ENCODE peak calls at places on chromosomes 6 and 20, in seven cellular contexts. One of them, this sample, is unnamed.

GRCh38 chr6:6002809-6003333 is 3.9 kb downstream of the NRN1 start:
- DNase-seq in A673: no peak
- DNase-seq in HepG2: no peak
- DNase-seq in endothelial cell of umbilical vein: no peak
- DNase-seq in esophagus squamous epithelium: no peak
- DNase-seq in fibroblast of lung: no peak
- DNase-seq in tibial artery: no peak
- DNase-seq in this sample: no peak

GRCh38 chr6:103674790-103675189 is 1184.9 kb downstream of the HACE1 start:
- DNase-seq in fibroblast of lung: no peak
- DNase-seq in A673: no peak
- DNase-seq in esophagus squamous epithelium: no peak
- DNase-seq in endothelial cell of umbilical vein: no peak
- DNase-seq in tibial artery: no peak
- DNase-seq in HepG2: no peak
- DNase-seq in this sample: no peak

GRCh38 chr6:45677381-45677992 is 299.8 kb upstream of the SUPT3H start:
- DNase-seq in fibroblast of lung: peak
- DNase-seq in A673: peak
- DNase-seq in HepG2: no peak
- DNase-seq in esophagus squamous epithelium: no peak
- DNase-seq in tibial artery: peak
- DNase-seq in endothelial cell of umbilical vein: peak
- DNase-seq in this sample: peak

GRCh38 chr6:30171677-30172471 is 8.5 kb downstream of the TRIM15 start:
- DNase-seq in A673: no peak
- DNase-seq in fibroblast of lung: peak
- DNase-seq in tibial artery: no peak
- DNase-seq in esophagus squamous epithelium: no peak
- DNase-seq in HepG2: no peak
- DNase-seq in endothelial cell of umbilical vein: no peak
- DNase-seq in this sample: no peak

GRCh38 chr6:2977799-2978558 is 6.6 kb upstream of the SERPINB6 start:
- DNase-seq in A673: no peak
- DNase-seq in tibial artery: no peak
- DNase-seq in HepG2: no peak
- DNase-seq in endothelial cell of umbilical vein: no peak
- DNase-seq in esophagus squamous epithelium: no peak
- DNase-seq in fibroblast of lung: no peak
- DNase-seq in this sample: no peak

GRCh38 chr20:44643596-44644383 is 7.7 kb downstream of the ADA start:
- DNase-seq in fibroblast of lung: peak
- DNase-seq in tibial artery: peak
- DNase-seq in HepG2: peak
- DNase-seq in endothelial cell of umbilical vein: peak
- DNase-seq in esophagus squamous epithelium: no peak
- DNase-seq in A673: peak
- DNase-seq in this sample: peak

GRCh38 chr6:6793388-6794250 is 205.1 kb downstream of the LY86 start:
- DNase-seq in A673: no peak
- DNase-seq in esophagus squamous epithelium: no peak
- DNase-seq in fibroblast of lung: no peak
- DNase-seq in endothelial cell of umbilical vein: no peak
- DNase-seq in HepG2: no peak
- DNase-seq in tibial artery: no peak
- DNase-seq in this sample: no peak

GRCh38 chr6:107132330-107132954 is 17.1 kb upstream of the BEND3 start:
- DNase-seq in fibroblast of lung: peak
- DNase-seq in esophagus squamous epithelium: no peak
- DNase-seq in HepG2: peak
- DNase-seq in tibial artery: no peak
- DNase-seq in endothelial cell of umbilical vein: peak
- DNase-seq in A673: peak
- DNase-seq in this sample: peak

GRCh38 chr6:167825059-167825758 is 1.5 kb upstream of the AFDN start:
- DNase-seq in HepG2: no peak
- DNase-seq in endothelial cell of umbilical vein: no peak
- DNase-seq in A673: peak
- DNase-seq in fibroblast of lung: no peak
- DNase-seq in esophagus squamous epithelium: no peak
- DNase-seq in tibial artery: no peak
- DNase-seq in this sample: no peak

GRCh38 chr6:38638941-38639497 is 710 bp downstream of the BTBD9 start:
- DNase-seq in endothelial cell of umbilical vein: peak
- DNase-seq in esophagus squamous epithelium: peak
- DNase-seq in tibial artery: peak
- DNase-seq in HepG2: peak
- DNase-seq in fibroblast of lung: peak
- DNase-seq in A673: no peak
- DNase-seq in this sample: peak

GRCh38 chr6:109720336-109720735 is 29.2 kb downstream of the FIG4 start:
- DNase-seq in HepG2: no peak
- DNase-seq in esophagus squamous epithelium: no peak
- DNase-seq in endothelial cell of umbilical vein: no peak
- DNase-seq in fibroblast of lung: no peak
- DNase-seq in tibial artery: no peak
- DNase-seq in A673: no peak
- DNase-seq in this sample: no peak

DNA sequence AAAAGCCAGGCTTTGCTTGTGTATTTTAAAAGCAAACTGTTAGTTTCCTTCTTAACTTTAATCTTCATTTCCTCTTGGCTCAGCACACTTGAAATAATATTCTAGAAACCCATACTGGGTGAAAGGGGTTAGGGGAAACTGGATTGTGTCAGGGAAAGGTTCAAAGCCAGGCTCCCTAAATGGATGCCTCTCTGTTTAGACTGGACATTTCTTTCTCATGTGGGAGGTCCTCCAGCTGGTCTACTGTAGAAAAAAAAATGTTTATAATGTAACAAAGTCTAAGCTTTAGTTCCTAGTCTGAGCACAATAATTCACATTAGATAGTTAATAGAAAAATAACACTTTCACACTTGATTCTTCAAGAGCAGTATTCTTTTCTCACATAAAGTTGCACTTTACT is 89.0 kb upstream of the AKIRIN2 start:
- DNase-seq in esophagus squamous epithelium: no peak
- DNase-seq in tibial artery: no peak
- DNase-seq in fibroblast of lung: no peak
- DNase-seq in A673: no peak
- DNase-seq in HepG2: no peak
- DNase-seq in endothelial cell of umbilical vein: no peak
- DNase-seq in this sample: no peak
- H3K27ac ChIP-seq in esophagus squamous epithelium: no peak
- H3K27ac ChIP-seq in tibial artery: no peak
- H3K27ac ChIP-seq in fibroblast of lung: no peak
- H3K27ac ChIP-seq in A673: no peak
- H3K27ac ChIP-seq in HepG2: peak
- H3K27ac ChIP-seq in endothelial cell of umbilical vein: no peak
- H3K27ac ChIP-seq in this sample: no peak

GRCh38 chr20:51122931-51123658 is 100.2 kb upstream of the KCNG1 start:
- DNase-seq in endothelial cell of umbilical vein: no peak
- DNase-seq in fibroblast of lung: no peak
- DNase-seq in HepG2: no peak
- DNase-seq in A673: no peak
- DNase-seq in esophagus squamous epithelium: no peak
- DNase-seq in tibial artery: no peak
- DNase-seq in this sample: no peak
- H3K27ac ChIP-seq in endothelial cell of umbilical vein: no peak
- H3K27ac ChIP-seq in fibroblast of lung: no peak
- H3K27ac ChIP-seq in HepG2: no peak
- H3K27ac ChIP-seq in A673: no peak
- H3K27ac ChIP-seq in esophagus squamous epithelium: peak
- H3K27ac ChIP-seq in tibial artery: no peak
- H3K27ac ChIP-seq in this sample: no peak

GRCh38 chr6:144036064-144036873 is 28.2 kb upstream of the PLAGL1 start:
- DNase-seq in tibial artery: peak
- DNase-seq in A673: peak
- DNase-seq in esophagus squamous epithelium: no peak
- DNase-seq in HepG2: peak
- DNase-seq in fibroblast of lung: peak
- DNase-seq in endothelial cell of umbilical vein: peak
- DNase-seq in this sample: no peak
- H3K27ac ChIP-seq in tibial artery: peak
- H3K27ac ChIP-seq in A673: no peak
- H3K27ac ChIP-seq in esophagus squamous epithelium: peak
- H3K27ac ChIP-seq in HepG2: no peak
- H3K27ac ChIP-seq in fibroblast of lung: no peak
- H3K27ac ChIP-seq in endothelial cell of umbilical vein: no peak
- H3K27ac ChIP-seq in this sample: no peak

GRCh38 chr20:50535162-50535561 is 25.0 kb downstream of the PTPN1 start:
- DNase-seq in tibial artery: no peak
- DNase-seq in esophagus squamous epithelium: no peak
- DNase-seq in HepG2: no peak
- DNase-seq in fibroblast of lung: no peak
- DNase-seq in endothelial cell of umbilical vein: no peak
- DNase-seq in A673: no peak
- DNase-seq in this sample: no peak
- H3K27ac ChIP-seq in tibial artery: no peak
- H3K27ac ChIP-seq in esophagus squamous epithelium: peak
- H3K27ac ChIP-seq in HepG2: no peak
- H3K27ac ChIP-seq in fibroblast of lung: peak
- H3K27ac ChIP-seq in endothelial cell of umbilical vein: no peak
- H3K27ac ChIP-seq in A673: peak
- H3K27ac ChIP-seq in this sample: no peak

GRCh38 chr6:105019285-105019684 is 62.4 kb downstream of the LIN28B start:
- DNase-seq in endothelial cell of umbilical vein: no peak
- DNase-seq in esophagus squamous epithelium: no peak
- DNase-seq in fibroblast of lung: no peak
- DNase-seq in A673: no peak
- DNase-seq in HepG2: no peak
- DNase-seq in tibial artery: no peak
- DNase-seq in this sample: no peak

GRCh38 chr6:105024803-105025202 is 67.9 kb downstream of the LIN28B start:
- DNase-seq in A673: no peak
- DNase-seq in fibroblast of lung: peak
- DNase-seq in endothelial cell of umbilical vein: no peak
- DNase-seq in esophagus squamous epithelium: no peak
- DNase-seq in tibial artery: no peak
- DNase-seq in HepG2: no peak
- DNase-seq in this sample: no peak

GRCh38 chr6:105021399-105021798 is 64.5 kb downstream of the LIN28B start:
- DNase-seq in HepG2: no peak
- DNase-seq in endothelial cell of umbilical vein: no peak
- DNase-seq in fibroblast of lung: no peak
- DNase-seq in esophagus squamous epithelium: no peak
- DNase-seq in tibial artery: no peak
- DNase-seq in A673: no peak
- DNase-seq in this sample: no peak

DNA sequence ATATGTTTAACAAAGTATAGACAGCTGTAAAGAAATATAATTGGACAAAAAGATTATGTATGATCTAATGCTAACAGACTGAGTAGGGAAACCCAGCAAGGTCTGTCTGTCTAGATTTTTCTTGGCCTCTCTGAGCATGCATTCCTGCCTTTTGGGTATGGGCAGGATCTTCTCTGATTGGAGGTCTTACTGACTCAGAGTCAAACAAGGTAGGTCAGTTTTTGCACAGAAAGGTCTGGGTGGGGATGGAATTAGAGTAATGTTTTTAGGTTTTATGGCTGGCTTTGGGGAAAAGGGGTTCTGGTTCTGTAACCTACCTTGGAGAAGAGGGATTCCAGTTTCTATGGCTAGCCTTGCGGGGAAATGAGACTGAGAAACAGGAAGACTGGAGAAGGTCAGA is 65.5 kb downstream of the LIN28B start:
- DNase-seq in tibial artery: no peak
- DNase-seq in HepG2: no peak
- DNase-seq in esophagus squamous epithelium: no peak
- DNase-seq in A673: no peak
- DNase-seq in fibroblast of lung: no peak
- DNase-seq in endothelial cell of umbilical vein: no peak
- DNase-seq in this sample: no peak
- H3K27ac ChIP-seq in tibial artery: no peak
- H3K27ac ChIP-seq in HepG2: no peak
- H3K27ac ChIP-seq in esophagus squamous epithelium: no peak
- H3K27ac ChIP-seq in A673: no peak
- H3K27ac ChIP-seq in fibroblast of lung: no peak
- H3K27ac ChIP-seq in endothelial cell of umbilical vein: no peak
- H3K27ac ChIP-seq in this sample: no peak

DNA sequence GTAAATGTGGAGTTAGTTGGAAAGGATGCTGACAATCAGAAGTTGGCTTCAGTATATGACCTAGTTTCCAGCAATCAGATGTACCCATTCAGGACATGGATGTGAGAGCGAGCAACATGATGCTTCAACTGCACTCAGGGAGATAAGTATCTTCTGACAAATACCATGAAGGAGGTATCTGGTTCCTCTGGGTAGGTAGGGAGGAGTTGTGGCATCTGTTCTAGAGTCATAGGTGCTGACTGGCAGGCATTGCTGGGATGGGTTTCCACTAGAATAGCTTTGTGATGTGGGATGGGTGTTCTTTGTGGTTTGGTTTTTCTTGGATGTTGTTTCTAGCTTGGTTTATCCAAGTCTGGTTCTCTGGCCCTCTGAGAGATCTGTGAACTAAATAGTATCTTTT is 3.9 kb upstream of the REV3L start:
- DNase-seq in endothelial cell of umbilical vein: no peak
- DNase-seq in tibial artery: no peak
- DNase-seq in HepG2: no peak
- DNase-seq in fibroblast of lung: peak
- DNase-seq in esophagus squamous epithelium: no peak
- DNase-seq in A673: no peak
- DNase-seq in this sample: no peak
- H3K27ac ChIP-seq in endothelial cell of umbilical vein: no peak
- H3K27ac ChIP-seq in tibial artery: peak
- H3K27ac ChIP-seq in HepG2: no peak
- H3K27ac ChIP-seq in fibroblast of lung: no peak
- H3K27ac ChIP-seq in esophagus squamous epithelium: peak
- H3K27ac ChIP-seq in A673: no peak
- H3K27ac ChIP-seq in this sample: no peak

GRCh38 chr6:33030245-33030644 is 20.9 kb upstream of the HLA-DOA start:
- DNase-seq in tibial artery: no peak
- DNase-seq in HepG2: no peak
- DNase-seq in fibroblast of lung: no peak
- DNase-seq in A673: no peak
- DNase-seq in endothelial cell of umbilical vein: no peak
- DNase-seq in esophagus squamous epithelium: no peak
- DNase-seq in this sample: no peak

GRCh38 chr6:33023536-33023935 is 14.1 kb upstream of the HLA-DOA start:
- DNase-seq in endothelial cell of umbilical vein: no peak
- DNase-seq in HepG2: no peak
- DNase-seq in esophagus squamous epithelium: no peak
- DNase-seq in fibroblast of lung: no peak
- DNase-seq in A673: no peak
- DNase-seq in tibial artery: no peak
- DNase-seq in this sample: no peak

GRCh38 chr6:33029297-33030184 is 20.1 kb upstream of the HLA-DOA start:
- DNase-seq in HepG2: no peak
- DNase-seq in fibroblast of lung: no peak
- DNase-seq in endothelial cell of umbilical vein: no peak
- DNase-seq in tibial artery: no peak
- DNase-seq in esophagus squamous epithelium: peak
- DNase-seq in A673: no peak
- DNase-seq in this sample: no peak

GRCh38 chr6:33028220-33028849 is 18.9 kb upstream of the HLA-DOA start:
- DNase-seq in fibroblast of lung: no peak
- DNase-seq in A673: no peak
- DNase-seq in esophagus squamous epithelium: no peak
- DNase-seq in endothelial cell of umbilical vein: no peak
- DNase-seq in tibial artery: no peak
- DNase-seq in HepG2: no peak
- DNase-seq in this sample: no peak
- H3K27ac ChIP-seq in fibroblast of lung: no peak
- H3K27ac ChIP-seq in A673: no peak
- H3K27ac ChIP-seq in esophagus squamous epithelium: peak
- H3K27ac ChIP-seq in endothelial cell of umbilical vein: no peak
- H3K27ac ChIP-seq in tibial artery: no peak
- H3K27ac ChIP-seq in HepG2: no peak
- H3K27ac ChIP-seq in this sample: no peak

GRCh38 chr6:158471339-158471738 is 88.6 kb upstream of the TMEM181 start:
- DNase-seq in tibial artery: no peak
- DNase-seq in A673: no peak
- DNase-seq in endothelial cell of umbilical vein: no peak
- DNase-seq in HepG2: no peak
- DNase-seq in esophagus squamous epithelium: no peak
- DNase-seq in fibroblast of lung: no peak
- DNase-seq in this sample: no peak
- H3K27ac ChIP-seq in tibial artery: no peak
- H3K27ac ChIP-seq in A673: peak
- H3K27ac ChIP-seq in endothelial cell of umbilical vein: no peak
- H3K27ac ChIP-seq in HepG2: no peak
- H3K27ac ChIP-seq in esophagus squamous epithelium: no peak
- H3K27ac ChIP-seq in fibroblast of lung: no peak
- H3K27ac ChIP-seq in this sample: no peak

This sample was measured in CD4-positive, alpha-beta T cell.